ENCODE peak calls at places on chromosomes 4 and X, in four cellular contexts. B is mammary epithelial cell, Z is astrocyte, Q is Karpas-422. O is an unnamed sample.

GRCh38 chr4:147093206-147093605 is 147.5 kb upstream of the TTC29 start:
- DNase-seq in Q (no peak), Z (peak; percentile 12), B (no peak), O (no peak)

GRCh38 chrX:21374994-21375794 is 976 bp downstream of the CNKSR2 start:
- DNase-seq in Z (no peak), Q (no peak), B (no peak), O (peak; percentile 28)

GRCh38 chr4:98605216-98605615 is 53.2 kb downstream of the TSPAN5 start:
- DNase-seq in Z (peak; percentile 63), B (no peak), Q (no peak), O (no peak)

GRCh38 chr4:45662996-45663395 is 460.9 kb downstream of the GABRG1 start:
- DNase-seq in Q (no peak), Z (peak; percentile 74), B (peak; percentile 48), O (peak; percentile 13)

GRCh38 chrX:7110821-7111276 is 36.7 kb upstream of the STS start:
- DNase-seq in B (peak; percentile 18), Z (no peak), Q (peak; percentile 97), O (no peak)

GRCh38 chr4:1326751-1327525 is 20.1 kb upstream of the UVSSA start:
- DNase-seq in Z (no peak), B (no peak), Q (no peak), O (no peak)

GRCh38 chr4:783133-783541 is 42.8 kb downstream of the CPLX1 start:
- DNase-seq in Z (no peak), Q (no peak), B (no peak), O (no peak)

GRCh38 chr4:827209-828081 is 1.5 kb upstream of the CPLX1 start:
- DNase-seq in Q (no peak), Z (no peak), B (no peak), O (no peak)

GRCh38 chr4:154366956-154367355 is 124.6 kb downstream of the DCHS2 start:
- DNase-seq in Q (no peak), B (no peak), Z (no peak), O (no peak)

GRCh38 chrX:20477836-20478532 is 211.3 kb upstream of the RPS6KA3 start:
- DNase-seq in Q (no peak), B (no peak), Z (no peak), O (no peak)

GRCh38 chr4:28686618-28687017 is 1826.0 kb downstream of the STIM2 start:
- DNase-seq in Z (peak; percentile 5), B (peak; percentile 45), Q (peak; percentile 60), O (peak; percentile 63)

GRCh38 chr4:140754918-140755810 is 1.0 kb downstream of the TBC1D9 start:
- DNase-seq in Z (no peak), Q (no peak), B (no peak), O (no peak)

GRCh38 chrX:44344194-44344593 is 722 bp upstream of the EFHC2 start:
- DNase-seq in Q (no peak), B (no peak), Z (no peak), O (no peak)

GRCh38 chrX:37302569-37302968 is 46.6 kb upstream of the PRRG1 start:
- DNase-seq in Z (no peak), Q (peak; percentile 45), B (peak; percentile 20), O (peak; percentile 27)

GRCh38 chr4:82376109-82376508 is 2.3 kb upstream of the HNRNPD start:
- DNase-seq in Z (no peak), B (no peak), Q (no peak), O (no peak)

GRCh38 chrX:119762718-119763117 is 4.3 kb downstream of the SOWAHD start:
- DNase-seq in Z (peak; percentile 29), B (no peak), Q (no peak), O (no peak)

GRCh38 chr4:137587796-137588195 is 55.5 kb upstream of the PCDH18 start:
- DNase-seq in Z (peak; percentile 61), B (no peak), Q (no peak), O (no peak)

GRCh38 chrX:72306085-72306801 is 529 bp upstream of the CITED1 start:
- DNase-seq in Z (no peak), Q (no peak), B (no peak), O (peak; percentile 54)

GRCh38 chrX:72308209-72308565 is 2.5 kb upstream of the CITED1 start:
- DNase-seq in B (no peak), Q (no peak), Z (no peak), O (no peak)

GRCh38 chrX:72307646-72308051 is 1.9 kb upstream of the CITED1 start:
- DNase-seq in B (no peak), Q (no peak), Z (no peak), O (peak; percentile 33)

GRCh38 chrX:72305286-72306084 is at the start of gene CITED1:
- DNase-seq in B (peak; percentile 7), Q (no peak), Z (no peak), O (peak; percentile 54)

GRCh38 chrX:72306851-72307645 is 1.3 kb upstream of the CITED1 start:
- DNase-seq in Z (peak; percentile 62), Q (no peak), B (peak; percentile 70), O (peak; percentile 79)
- H2AFZ ChIP-seq in Z (peak overlapping the region; percentile 69), Q (no peak overlapping the region), B (peak overlapping the region; percentile 82), O (peak overlapping the region; percentile 57)

GRCh38 chrX:67564475-67564874 is 20.7 kb downstream of the AR start:
- DNase-seq in B (no peak), Q (no peak), Z (no peak), O (no peak)
- H3K4me2 ChIP-seq in B (no peak overlapping the region), Q (no peak overlapping the region), Z (no peak overlapping the region), O (no peak overlapping the region)

GRCh38 chr4:87024181-87024580 is 89.4 kb downstream of the AFF1 start:
- DNase-seq in Z (no peak), Q (no peak), B (no peak), O (no peak)
- H3K9ac ChIP-seq in Z (no peak overlapping the region), Q (no peak overlapping the region), B (no peak overlapping the region), O (no peak overlapping the region)

GRCh38 chr4:19700951-19701350 is 550.8 kb upstream of the SLIT2 start:
- DNase-seq in B (no peak), Q (no peak), Z (peak; percentile 56), O (no peak)
- H2AFZ ChIP-seq in B (no peak overlapping the region), Q (no peak overlapping the region), Z (no peak overlapping the region), O (no peak overlapping the region)

GRCh38 chrX:107496786-107497185 is 47.3 kb downstream of the FRMPD3 start:
- DNase-seq in Q (no peak), B (no peak), Z (no peak), O (no peak)

DNA sequence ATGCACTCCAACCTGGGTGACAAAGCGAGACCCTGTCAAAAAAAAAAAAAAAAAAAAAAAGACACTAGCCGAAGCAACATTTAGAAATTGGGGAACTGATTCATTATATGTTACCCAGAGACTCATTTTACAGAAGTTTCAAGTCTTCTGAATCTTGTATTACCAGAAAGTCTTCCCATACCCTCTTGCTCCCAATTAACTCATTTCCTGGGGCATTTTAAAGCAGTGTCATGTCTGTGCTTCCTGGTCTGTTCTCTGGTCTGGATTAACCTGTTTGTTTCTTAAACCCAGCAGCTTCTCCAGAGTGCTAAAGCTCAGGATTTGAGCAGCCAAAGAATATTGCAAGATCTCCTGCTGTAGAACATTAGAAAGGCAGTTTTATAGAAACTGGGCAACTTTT is 43.7 kb downstream of the FRMPD3 start:
- DNase-seq in Z (no peak), B (no peak), Q (no peak), O (no peak)
- H3K4me2 ChIP-seq in Z (no peak overlapping the region), B (no peak overlapping the region), Q (no peak overlapping the region), O (no peak overlapping the region)

DNA sequence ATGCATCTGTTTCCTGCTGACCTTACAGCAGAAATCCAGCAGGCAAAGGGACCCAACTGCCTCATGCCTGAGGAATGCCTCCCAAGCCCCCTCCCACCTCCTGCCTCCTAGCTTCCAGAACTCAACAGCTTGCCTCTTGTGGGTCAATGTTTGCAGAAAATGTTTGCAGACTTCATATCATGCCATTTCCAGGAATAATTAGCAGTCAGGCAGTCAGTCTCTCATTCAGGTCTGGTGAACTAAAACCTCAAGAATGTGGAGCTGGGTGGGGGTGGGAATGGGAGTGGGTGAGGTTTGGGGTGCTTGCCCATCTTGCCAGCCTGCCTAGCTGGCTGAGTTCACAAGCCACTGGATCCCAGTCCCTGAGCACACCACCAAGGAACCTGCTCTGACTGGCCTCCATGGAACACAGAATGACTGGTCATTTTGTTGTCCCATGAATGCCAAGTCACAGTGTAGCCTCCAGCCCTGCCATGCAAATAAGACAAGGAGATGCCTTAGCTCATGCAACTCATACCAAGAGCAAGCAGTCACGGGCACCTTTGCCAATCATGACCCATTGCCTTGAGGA is 12.1 kb upstream of the PLAC1 start:
- DNase-seq in Q (no peak), B (peak; percentile 80), Z (peak; percentile 89), O (peak; percentile 3)
- H3K9ac ChIP-seq in Q (no peak overlapping the region), B (no peak overlapping the region), Z (peak overlapping the region; percentile 85), O (no peak overlapping the region)

GRCh38 chrX:149827254-149827653 is 45.5 kb downstream of the MAGEA9 start:
- DNase-seq in Q (no peak), Z (no peak), B (no peak), O (no peak)

GRCh38 chrX:149825424-149825823 is 43.7 kb downstream of the MAGEA9 start:
- DNase-seq in Q (peak; percentile 78), B (no peak), Z (no peak), O (peak; percentile 43)

GRCh38 chrX:149831473-149831872 is 49.5 kb upstream of the MAGEA8 start:
- DNase-seq in Z (no peak), B (no peak), Q (no peak), O (no peak)

GRCh38 chrX:149830192-149830873 is 48.6 kb downstream of the MAGEA9 start:
- DNase-seq in Z (peak; percentile 24), Q (no peak), B (peak; percentile 42), O (peak; percentile 77)

DNA sequence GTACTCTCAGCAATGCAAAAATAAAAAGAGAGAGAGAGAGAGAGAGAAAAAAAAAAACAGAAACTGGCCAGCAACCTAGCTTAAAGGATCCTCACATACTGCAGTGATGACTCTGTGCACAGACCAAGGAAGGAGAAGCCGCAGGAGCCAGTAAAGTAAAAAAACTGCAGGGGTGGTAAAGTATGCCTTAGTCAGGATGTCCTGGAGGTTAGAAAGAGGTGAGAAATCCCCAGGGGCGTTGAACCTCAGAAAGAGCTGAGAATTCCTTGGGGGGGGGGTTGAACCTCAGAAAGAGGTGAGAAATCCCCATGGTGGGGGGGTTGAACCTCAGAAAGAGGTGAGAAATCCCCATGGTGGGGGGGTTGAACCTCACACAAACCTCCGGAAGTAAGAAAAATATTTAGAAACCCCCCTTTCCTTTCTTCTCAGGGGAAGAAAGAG is 48.0 kb downstream of the MAGEA9 start:
- DNase-seq in Z (peak; percentile 68), Q (no peak), B (peak; percentile 88), O (peak; percentile 25)
- H2AFZ ChIP-seq in Z (peak overlapping the region; percentile 82), Q (no peak overlapping the region), B (peak overlapping the region; percentile 48), O (no peak overlapping the region)

GRCh38 chr4:6175426-6175825 is 24.9 kb downstream of the JAKMIP1 start:
- DNase-seq in Q (no peak), Z (no peak), B (no peak), O (no peak)
- H3K4me2 ChIP-seq in Q (no peak overlapping the region), Z (no peak overlapping the region), B (no peak overlapping the region), O (no peak overlapping the region)

GRCh38 chrX:153944800-153945150 is 332 bp upstream of the RENBP start:
- DNase-seq in Z (no peak), B (no peak), Q (no peak), O (no peak)
- H3K9ac ChIP-seq in Z (no peak overlapping the region), B (no peak overlapping the region), Q (no peak overlapping the region), O (no peak overlapping the region)

GRCh38 chr4:3389186-3389878 is 52.4 kb upstream of the HGFAC start:
- DNase-seq in Z (no peak), B (no peak), Q (no peak), O (no peak)

GRCh38 chr4:3388461-3389185 is 53.1 kb upstream of the HGFAC start:
- DNase-seq in Q (peak; percentile 44), B (peak; percentile 84), Z (peak; percentile 81), O (no peak)

GRCh38 chr4:3386486-3386885 is 55.3 kb upstream of the HGFAC start:
- DNase-seq in Z (no peak), Q (no peak), B (peak; percentile 75), O (no peak)

GRCh38 chr4:3387154-3387942 is 54.4 kb upstream of the HGFAC start:
- DNase-seq in Q (peak; percentile 59), Z (no peak), B (peak; percentile 36), O (no peak)

GRCh38 chr4:3387943-3388348 is 53.8 kb upstream of the HGFAC start:
- DNase-seq in B (peak; percentile 88), Z (peak; percentile 30), Q (no peak), O (no peak)
- H2AFZ ChIP-seq in B (peak overlapping the region; percentile 49), Z (peak overlapping the region; percentile 61), Q (peak overlapping the region; percentile 56), O (no peak overlapping the region)

O was measured in neural progenitor cell.